ENCODE peak calls at places on chromosome 6, in seven cellular contexts. Y is adrenal gland, B is A549, X is HCT116, F is GM23338, W is transverse colon, E is ascending aorta. M is an unnamed sample.

GRCh38 chr6:100176321-100176950 is 182.4 kb upstream of the MCHR2 start:
- DNase-seq in W (no peak), F (peak), E (no peak), B (no peak), X (peak), Y (no peak), M (peak)

GRCh38 chr6:88403486-88403885 is 237.3 kb upstream of the CNR1 start:
- DNase-seq in W (no peak), B (no peak), Y (peak), E (no peak), X (no peak), F (no peak), M (no peak)

GRCh38 chr6:50380409-50381105 is 330.8 kb upstream of the DEFB112 start:
- DNase-seq in X (no peak), F (no peak), Y (no peak), E (no peak), W (no peak), B (no peak), M (no peak)

GRCh38 chr6:51300510-51300909 is 481.8 kb downstream of the TFAP2B start:
- DNase-seq in B (no peak), X (no peak), E (no peak), W (no peak), F (no peak), Y (no peak), M (no peak)

GRCh38 chr6:3867616-3868502 is 18.7 kb downstream of the FAM50B start:
- DNase-seq in X (no peak), F (no peak), E (no peak), B (no peak), W (no peak), Y (no peak), M (no peak)

GRCh38 chr6:139744891-139745290 is 370.4 kb upstream of the CITED2 start:
- DNase-seq in B (no peak), E (no peak), X (no peak), W (no peak), F (no peak), Y (no peak), M (no peak)

GRCh38 chr6:27791182-27791939 is 120.8 kb downstream of the OR2B2 start:
- DNase-seq in W (peak), F (peak), B (peak), X (peak), E (no peak), Y (peak), M (peak)

GRCh38 chr6:158817298-158818007 is 1.7 kb downstream of the EZR start:
- DNase-seq in F (peak), X (no peak), Y (peak), W (peak), E (no peak), B (no peak), M (peak)

GRCh38 chr6:42113929-42114636 is 28.3 kb downstream of the C6orf132 start:
- DNase-seq in X (peak), B (no peak), Y (no peak), E (no peak), W (peak), F (no peak), M (no peak)

GRCh38 chr6:109962271-109962670 is 15.8 kb upstream of the GPR6 start:
- DNase-seq in X (peak), Y (no peak), B (no peak), W (no peak), F (no peak), E (no peak), M (no peak)

GRCh38 chr6:77037439-77037838 is 425.9 kb downstream of the HTR1B start:
- DNase-seq in E (no peak), W (no peak), X (no peak), F (no peak), B (no peak), Y (no peak), M (no peak)

GRCh38 chr6:97067045-97067444 is 142.5 kb downstream of the KLHL32 start:
- DNase-seq in W (no peak), Y (no peak), E (no peak), B (no peak), X (no peak), F (no peak), M (peak)

GRCh38 chr6:126268087-126268486 is 71.8 kb upstream of the CENPW start:
- DNase-seq in X (no peak), B (no peak), E (no peak), W (no peak), F (no peak), Y (no peak), M (no peak)

GRCh38 chr6:148443798-148444560 is 101.3 kb downstream of the SASH1 start:
- DNase-seq in E (no peak), B (no peak), W (no peak), F (peak), Y (no peak), X (no peak), M (peak)

GRCh38 chr6:105359419-105360366 is 43.2 kb downstream of the PREP start:
- DNase-seq in E (no peak), Y (no peak), F (no peak), B (peak), W (no peak), X (no peak), M (no peak)

GRCh38 chr6:146111864-146112263 is 83.0 kb downstream of the GRM1 start:
- DNase-seq in Y (no peak), X (no peak), F (peak), B (no peak), E (no peak), W (no peak), M (no peak)

GRCh38 chr6:88872962-88873361 is 90.5 kb downstream of the RNGTT start:
- DNase-seq in B (no peak), W (no peak), F (no peak), Y (no peak), X (no peak), E (no peak), M (no peak)

GRCh38 chr6:112690497-112691202 is 343.5 kb downstream of the RFPL4B start:
- DNase-seq in F (no peak), X (no peak), W (no peak), B (no peak), E (no peak), Y (no peak), M (no peak)

GRCh38 chr6:34205466-34205865 is 31.2 kb upstream of the HMGA1 start:
- DNase-seq in F (no peak), X (no peak), W (no peak), Y (no peak), B (no peak), E (no peak), M (peak)

GRCh38 chr6:166419268-166419667 is 36.5 kb upstream of the MPC1 start:
- DNase-seq in F (no peak), B (no peak), Y (no peak), W (peak), X (no peak), E (no peak), M (no peak)

GRCh38 chr6:156182356-156182755 is 594.8 kb upstream of the ARID1B start:
- DNase-seq in Y (no peak), E (no peak), W (no peak), F (no peak), B (no peak), X (no peak), M (no peak)

GRCh38 chr6:53912661-53913060 is 117.9 kb downstream of the LRRC1 start:
- DNase-seq in E (no peak), B (no peak), Y (no peak), W (no peak), F (no peak), X (no peak), M (no peak)

GRCh38 chr6:122220254-122220653 is 179.2 kb upstream of the HSF2 start:
- DNase-seq in B (no peak), W (no peak), E (no peak), Y (no peak), F (no peak), X (no peak), M (no peak)

GRCh38 chr6:143429970-143430369 is 20.5 kb downstream of the ADAT2 start:
- DNase-seq in E (no peak), F (no peak), X (no peak), B (no peak), W (no peak), Y (no peak), M (no peak)

GRCh38 chr6:10406556-10406955 is 8.3 kb downstream of the TFAP2A start:
- DNase-seq in W (no peak), E (no peak), F (no peak), Y (no peak), B (no peak), X (no peak), M (no peak)

DNA sequence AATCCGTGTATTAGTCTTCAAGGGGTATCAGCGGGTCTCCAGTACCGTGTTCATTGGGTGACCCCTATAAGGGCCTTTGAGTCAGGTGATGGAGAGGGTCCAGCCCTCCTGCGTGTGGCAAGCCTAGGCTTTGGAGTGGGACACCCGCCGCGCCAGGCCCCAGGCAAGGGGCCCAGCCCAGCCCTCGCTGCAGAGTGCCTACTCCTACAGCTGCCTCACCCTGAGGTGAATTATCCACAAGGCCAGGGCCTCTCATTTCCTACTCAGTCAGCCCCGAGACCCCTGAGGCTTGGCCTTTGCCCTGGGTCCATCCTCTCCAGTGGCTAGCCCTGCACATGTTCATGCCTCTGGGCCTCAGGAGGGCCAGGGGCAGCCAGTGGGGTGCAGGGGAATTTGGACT is 45.1 kb downstream of the TMEM242 start:
- DNase-seq in Y (no peak), B (no peak), F (no peak), W (no peak), X (no peak), E (no peak), M (peak)
- H3K4me3 ChIP-seq in Y (no peak), B (no peak), F (no peak), W (no peak), X (no peak), E (no peak), M (no peak)

GRCh38 chr6:144581807-144582537 is 296.8 kb downstream of the UTRN start:
- DNase-seq in F (peak), E (no peak), X (peak), B (peak), Y (no peak), W (no peak), M (peak)

GRCh38 chr6:144585217-144585814 is 300.2 kb downstream of the UTRN start:
- DNase-seq in B (peak), E (no peak), W (no peak), X (peak), Y (no peak), F (peak), M (no peak)

GRCh38 chr6:144582939-144583613 is 297.9 kb downstream of the UTRN start:
- DNase-seq in F (peak), Y (no peak), W (peak), X (no peak), E (no peak), B (no peak), M (peak)

GRCh38 chr6:144580771-144581170 is 295.6 kb downstream of the UTRN start:
- DNase-seq in E (no peak), X (no peak), W (no peak), B (no peak), F (no peak), Y (no peak), M (no peak)

GRCh38 chr6:144583614-144583954 is 298.4 kb downstream of the UTRN start:
- DNase-seq in F (no peak), Y (no peak), E (no peak), X (no peak), W (no peak), B (no peak), M (no peak)
- H3K4me3 ChIP-seq in F (peak), Y (no peak), E (no peak), X (no peak), W (peak), B (no peak), M (peak)

DNA sequence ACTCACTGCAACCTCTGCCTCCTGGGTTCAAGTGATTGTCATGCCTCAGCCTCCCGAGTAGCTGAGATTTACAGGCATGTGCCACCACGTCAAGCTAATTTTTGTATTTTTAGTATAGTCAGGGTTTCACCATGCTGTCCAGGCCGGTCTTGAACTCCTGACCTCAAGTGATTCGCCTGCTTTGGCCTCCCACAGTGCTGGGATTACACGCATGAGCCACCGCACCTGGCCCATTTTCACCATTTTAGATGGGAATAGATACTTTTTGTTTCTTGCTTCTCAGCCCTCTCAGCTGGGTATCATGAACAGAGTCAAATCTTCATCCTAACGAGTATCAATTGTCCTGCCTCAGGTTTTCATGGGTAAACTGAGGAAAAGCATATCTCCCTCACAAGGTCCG is 235.0 kb downstream of the CDC5L start:
- DNase-seq in Y (no peak), B (no peak), F (no peak), W (no peak), E (no peak), X (no peak), M (no peak)
- H3K4me3 ChIP-seq in Y (no peak), B (no peak), F (no peak), W (no peak), E (no peak), X (no peak), M (no peak)

DNA sequence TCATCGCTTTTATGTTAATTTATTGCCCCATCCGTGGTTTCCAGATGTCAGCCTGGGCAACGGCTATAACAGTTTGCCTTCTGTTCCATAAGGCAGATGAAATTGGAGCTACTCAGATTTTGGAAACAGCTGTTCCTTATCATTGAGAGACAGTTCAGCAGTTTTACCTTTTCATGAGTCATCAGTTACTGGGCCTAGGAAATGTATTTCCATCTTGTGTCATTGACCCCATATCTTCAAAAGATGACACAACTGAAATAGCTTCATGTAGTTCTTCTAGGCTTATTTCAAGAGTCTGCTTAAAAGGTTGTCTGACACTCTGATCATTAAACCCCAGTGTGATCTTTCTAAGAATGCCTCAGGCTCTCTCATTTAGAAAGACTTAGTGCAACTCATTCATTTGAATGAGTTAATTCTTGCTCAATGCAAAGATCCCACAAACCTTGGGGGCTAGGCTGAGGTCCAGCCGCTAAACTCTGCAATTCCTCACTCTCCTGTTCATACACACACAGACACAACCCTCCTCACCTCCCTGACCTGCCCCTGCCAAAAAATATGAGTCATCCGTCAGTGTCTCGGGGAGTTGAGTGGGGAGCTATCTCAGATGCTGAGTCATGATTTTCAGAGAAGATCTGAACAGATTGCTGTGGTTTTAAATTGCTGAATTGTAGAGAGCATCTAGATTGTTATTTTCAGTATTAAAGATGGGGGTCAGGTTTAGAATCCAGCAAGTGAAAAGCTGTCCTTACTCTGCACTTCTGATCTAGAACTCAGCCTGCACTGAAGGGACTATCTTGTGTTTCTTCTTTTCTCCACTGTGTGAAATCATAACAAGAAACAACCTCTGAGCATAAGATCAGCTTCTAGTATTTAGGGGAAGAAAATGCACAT is 61.8 kb downstream of the RPP40 start:
- DNase-seq in B (peak), W (no peak), E (no peak), Y (peak), X (peak), F (no peak), M (no peak)
- H3K4me3 ChIP-seq in B (no peak), W (no peak), E (no peak), Y (no peak), X (no peak), F (no peak), M (no peak)

GRCh38 chr6:11650297-11650696 is 112.7 kb downstream of the TMEM170B start:
- DNase-seq in X (no peak), Y (no peak), F (peak), W (no peak), B (no peak), E (no peak), M (peak)
- H3K4me3 ChIP-seq in X (no peak), Y (no peak), F (no peak), W (no peak), B (no peak), E (no peak), M (peak)

M was measured in endodermal cell.